ENCODE peak calls at places on chromosome 2, in four cellular contexts. S is K562, H is HepG2, F is WTC11. Z is an unnamed sample.

GRCh38 chr2:3126686-3127278 is 250.8 kb downstream of the EIPR1 start:
- DNase-seq in S (no peak), H (no peak), F (no peak), Z (no peak)

GRCh38 chr2:100968146-100969145 is 33.6 kb upstream of the RPL31 start:
- DNase-seq in S (no peak), H (no peak), F (no peak), Z (no peak)

GRCh38 chr2:209648714-209649113 is 122.9 kb upstream of the UNC80 start:
- DNase-seq in S (no peak), H (no peak), F (no peak), Z (no peak)

GRCh38 chr2:3801506-3801905 is 98.1 kb downstream of the DCDC2C start:
- DNase-seq in S (no peak), H (no peak), F (no peak), Z (no peak)

GRCh38 chr2:165720526-165720925 is 73.5 kb downstream of the GALNT3 start:
- DNase-seq in S (no peak), H (no peak), F (no peak), Z (no peak)

GRCh38 chr2:173218331-173219056 is 136.2 kb upstream of the CDCA7 start:
- DNase-seq in S (no peak), H (peak; percentile 15), F (no peak), Z (no peak)

GRCh38 chr2:113854970-113855740 is 34.7 kb upstream of the ACTR3 start:
- DNase-seq in S (no peak), H (no peak), F (no peak), Z (no peak)

GRCh38 chr2:173414823-173415322 is 60.2 kb downstream of the CDCA7 start:
- DNase-seq in S (no peak), H (no peak), F (no peak), Z (no peak)

GRCh38 chr2:158202151-158202778 is 100.6 kb downstream of the UPP2 start:
- DNase-seq in S (no peak), H (no peak), F (no peak), Z (no peak)

GRCh38 chr2:170940066-170940465 is 11.0 kb downstream of the GORASP2 start:
- DNase-seq in S (no peak), H (no peak), F (no peak), Z (no peak)

GRCh38 chr2:216292886-216293291 is 79.4 kb downstream of the MARCHF4 start:
- DNase-seq in S (peak; percentile 25), H (no peak), F (no peak), Z (no peak)

GRCh38 chr2:150327546-150328495 is 159.6 kb downstream of the RND3 start:
- DNase-seq in S (no peak), H (no peak), F (no peak), Z (no peak)

GRCh38 chr2:27294928-27295327 is 12.7 kb downstream of the TRIM54 start:
- DNase-seq in S (no peak), H (no peak), F (no peak), Z (no peak)

GRCh38 chr2:126543081-126543480 is 112.9 kb upstream of the GYPC start:
- DNase-seq in S (no peak), H (no peak), F (no peak), Z (peak; percentile 7)

GRCh38 chr2:166230724-166231070 is 102.9 kb upstream of the SCN1A start:
- DNase-seq in S (no peak), H (no peak), F (no peak), Z (no peak)

GRCh38 chr2:191169456-191170300 is 18.9 kb upstream of the STAT4 start:
- DNase-seq in S (no peak), H (no peak), F (no peak), Z (peak; percentile 75)

GRCh38 chr2:19158899-19159298 is 199.5 kb downstream of the OSR1 start:
- DNase-seq in S (no peak), H (peak; percentile 9), F (no peak), Z (no peak)

GRCh38 chr2:237791977-237792727 is 6.4 kb upstream of the RBM44 start:
- DNase-seq in S (peak; percentile 8), H (peak; percentile 77), F (peak; percentile 38), Z (no peak)

GRCh38 chr2:232416521-232417470 is 10.2 kb downstream of the ALPG start:
- DNase-seq in S (no peak), H (no peak), F (no peak), Z (no peak)

GRCh38 chr2:109527846-109528705 is 85.7 kb downstream of the SEPTIN10 start:
- DNase-seq in S (no peak), H (peak; percentile 40), F (no peak), Z (no peak)

GRCh38 chr2:127644661-127645394 is 1.1 kb upstream of the GPR17 start:
- DNase-seq in S (no peak), H (no peak), F (no peak), Z (no peak)

GRCh38 chr2:55168221-55169154 is 63.6 kb downstream of the CLHC1 start:
- DNase-seq in S (no peak), H (peak; percentile 70), F (no peak), Z (peak; percentile 77)

GRCh38 chr2:5521462-5521861 is 170.7 kb upstream of the SOX11 start:
- DNase-seq in S (no peak), H (no peak), F (no peak), Z (no peak)

GRCh38 chr2:124112966-124113365 is 87.9 kb downstream of the CNTNAP5 start:
- DNase-seq in S (no peak), H (no peak), F (no peak), Z (no peak)

GRCh38 chr2:159853101-159853500 is 55.1 kb upstream of the CD302 start:
- DNase-seq in S (no peak), H (no peak), F (no peak), Z (no peak)

GRCh38 chr2:121194626-121195025 is 90.4 kb downstream of the TFCP2L1 start:
- DNase-seq in S (no peak), H (no peak), F (no peak), Z (no peak)

GRCh38 chr2:108268001-108268400 is 20.7 kb upstream of the SULT1C2 start:
- DNase-seq in S (no peak), H (no peak), F (no peak), Z (peak; percentile 28)

GRCh38 chr2:234594715-234595114 is 97.8 kb upstream of the ARL4C start:
- DNase-seq in S (no peak), H (no peak), F (no peak), Z (no peak)

GRCh38 chr2:17086990-17087389 is 421.4 kb upstream of the CYRIA start:
- DNase-seq in S (no peak), H (no peak), F (no peak), Z (no peak)

GRCh38 chr2:74439373-74440004 is 2.2 kb downstream of the RTKN start:
- DNase-seq in S (no peak), H (no peak), F (no peak), Z (no peak)

GRCh38 chr2:96763511-96764252 is 3.0 kb downstream of the CNNM4 start:
- DNase-seq in S (peak; percentile 71), H (peak; percentile 49), F (peak; percentile 29), Z (peak; percentile 57)

GRCh38 chr2:129723277-129724020 is 256.0 kb upstream of the RAB6C start:
- DNase-seq in S (no peak), H (no peak), F (no peak), Z (no peak)

GRCh38 chr2:234963785-234964615 is 12.2 kb downstream of the SH3BP4 start:
- DNase-seq in S (no peak), H (no peak), F (no peak), Z (no peak)

GRCh38 chr2:108988796-108989713 is at the start of gene EDAR:
- DNase-seq in S (no peak), H (peak; percentile 54), F (peak; percentile 79), Z (peak; percentile 64)

GRCh38 chr2:49069829-49070228 is 84.5 kb downstream of the FSHR start:
- DNase-seq in S (no peak), H (no peak), F (no peak), Z (no peak)

GRCh38 chr2:133434962-133435668 is 133.1 kb downstream of the NCKAP5 start:
- DNase-seq in S (no peak), H (no peak), F (no peak), Z (peak; percentile 91)

GRCh38 chr2:13819896-13820295 is 812.6 kb upstream of the LRATD1 start:
- DNase-seq in S (no peak), H (no peak), F (no peak), Z (no peak)

DNA sequence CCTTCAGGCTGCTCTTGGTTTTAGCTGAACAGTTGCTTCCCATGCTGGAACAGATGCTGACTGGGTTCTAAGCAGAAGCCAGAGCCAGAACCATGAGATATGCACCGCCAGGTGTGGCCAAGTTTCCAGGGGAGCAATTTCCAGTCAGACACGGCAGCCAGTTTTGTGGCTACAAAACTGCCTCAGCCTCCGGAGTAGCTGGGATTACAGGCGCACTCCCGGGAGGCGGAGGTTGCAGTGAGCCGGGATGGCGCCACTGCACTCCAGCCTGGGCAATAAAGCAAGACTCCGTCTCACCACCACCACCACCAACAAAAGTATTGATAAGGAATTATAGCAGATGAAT is 1.3 kb upstream of the FAM161A start:
- DNase-seq in S (no peak), H (peak; percentile 45), F (peak; percentile 26), Z (no peak)
- TF ChIP-seq JUN in S (no peak), H (peak; percentile 3), F (no peak), Z (no peak)

GRCh38 chr2:137091704-137092103 is 326.4 kb downstream of the THSD7B start:
- DNase-seq in S (no peak), H (no peak), F (no peak), Z (no peak)
- TF ChIP-seq NR3C1 in S (no peak), H (no peak), F (no peak), Z (no peak)

DNA sequence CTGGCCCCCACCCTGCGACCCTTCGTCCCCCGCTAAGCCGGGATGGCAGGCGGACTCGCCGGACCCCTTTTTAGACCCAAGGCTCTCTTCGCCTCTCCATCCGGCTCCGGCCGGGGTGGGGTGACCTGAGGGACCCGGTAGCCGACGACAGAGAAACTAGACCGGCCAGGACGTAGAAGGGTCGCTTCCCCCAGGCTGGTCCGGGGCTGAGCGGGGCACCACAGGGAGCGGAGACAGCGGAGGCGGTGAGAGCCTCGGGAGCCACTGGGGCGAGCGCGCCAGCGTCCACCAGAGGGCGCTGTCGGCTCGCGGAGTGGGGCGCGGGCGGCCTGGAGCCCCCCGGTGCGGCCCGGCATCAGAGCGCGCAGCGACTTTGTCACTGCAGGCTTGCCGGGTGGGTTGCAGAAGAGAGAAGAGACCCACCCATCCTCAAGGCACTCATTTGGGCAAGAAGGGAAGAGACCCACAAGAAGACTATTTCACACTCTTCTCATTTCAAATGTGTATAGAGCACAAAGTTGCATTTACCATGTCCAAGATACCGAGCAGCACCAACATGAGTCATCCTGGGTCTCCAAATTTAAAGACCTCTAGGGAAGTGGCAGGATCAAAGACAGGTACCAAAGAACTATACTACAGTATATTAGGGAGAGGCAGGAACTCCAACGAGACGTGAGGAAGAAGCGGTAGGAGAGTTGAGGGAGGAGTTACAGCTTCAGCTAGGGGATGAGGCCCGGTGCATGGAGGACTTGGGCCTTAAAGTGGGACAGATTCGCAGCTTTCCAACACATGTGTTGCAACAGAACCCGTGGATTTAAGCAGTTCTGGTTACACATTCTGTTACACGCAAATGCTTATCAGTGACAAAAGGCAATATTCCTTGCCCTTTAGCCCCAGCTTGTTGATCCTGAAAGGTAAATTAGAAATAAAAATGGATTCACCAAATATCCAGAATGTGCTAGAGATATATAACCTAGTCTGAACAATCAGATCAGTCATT is 7.6 kb upstream of the PRKCE start:
- DNase-seq in S (peak; percentile 89), H (peak; percentile 27), F (peak; percentile 75), Z (peak; percentile 61)
- TF ChIP-seq JUN in S (no peak), H (no peak), F (no peak), Z (no peak)

GRCh38 chr2:220588148-220588547 is 960.7 kb downstream of the SLC4A3 start:
- DNase-seq in S (no peak), H (no peak), F (no peak), Z (no peak)

GRCh38 chr2:220585241-220585640 is 957.8 kb downstream of the SLC4A3 start:
- DNase-seq in S (no peak), H (no peak), F (no peak), Z (no peak)

GRCh38 chr2:220590476-220590875 is 963.0 kb downstream of the SLC4A3 start:
- DNase-seq in S (no peak), H (no peak), F (no peak), Z (no peak)

GRCh38 chr2:220586980-220587549 is 959.6 kb downstream of the SLC4A3 start:
- DNase-seq in S (no peak), H (no peak), F (no peak), Z (no peak)
- TF ChIP-seq NR3C1 in S (no peak), H (no peak), F (no peak), Z (no peak)